ENCODE peak calls at places on chromosomes 13 and 19, in five cellular contexts. One of them, this sample, is unnamed.

GRCh38 chr13:99605417-99606321 is 104.4 kb downstream of the TM9SF2 start:
- DNase-seq in mucosa of descending colon: peak; percentile 71
- DNase-seq in IMR-90: no peak
- DNase-seq in cardiac fibroblast: no peak
- DNase-seq in tibial nerve: no peak
- DNase-seq in this sample: peak; percentile 49

GRCh38 chr13:81395368-81395767 is 1054.4 kb upstream of the SPRY2 start:
- DNase-seq in IMR-90: no peak
- DNase-seq in mucosa of descending colon: peak; percentile 76
- DNase-seq in cardiac fibroblast: no peak
- DNase-seq in tibial nerve: no peak
- DNase-seq in this sample: no peak

GRCh38 chr13:99322297-99323103 is 15.3 kb upstream of the GPR183 start:
- DNase-seq in tibial nerve: no peak
- DNase-seq in mucosa of descending colon: no peak
- DNase-seq in IMR-90: peak; percentile 89
- DNase-seq in cardiac fibroblast: peak; percentile 81
- DNase-seq in this sample: peak; percentile 81

GRCh38 chr13:77545626-77546412 is 10.3 kb downstream of the SCEL start:
- DNase-seq in tibial nerve: no peak
- DNase-seq in cardiac fibroblast: no peak
- DNase-seq in IMR-90: no peak
- DNase-seq in mucosa of descending colon: no peak
- DNase-seq in this sample: no peak

GRCh38 chr13:27556109-27556508 is 64.2 kb downstream of the LNX2 start:
- DNase-seq in IMR-90: peak; percentile 78
- DNase-seq in tibial nerve: no peak
- DNase-seq in mucosa of descending colon: no peak
- DNase-seq in cardiac fibroblast: peak; percentile 88
- DNase-seq in this sample: no peak

GRCh38 chr13:88395804-88396203 is 724.6 kb downstream of the SLITRK5 start:
- DNase-seq in mucosa of descending colon: no peak
- DNase-seq in cardiac fibroblast: no peak
- DNase-seq in tibial nerve: no peak
- DNase-seq in IMR-90: no peak
- DNase-seq in this sample: no peak

GRCh38 chr19:14400913-14401312 is 18.2 kb downstream of the DDX39A start:
- DNase-seq in mucosa of descending colon: no peak
- DNase-seq in cardiac fibroblast: peak; percentile 38
- DNase-seq in tibial nerve: no peak
- DNase-seq in IMR-90: no peak
- DNase-seq in this sample: no peak

GRCh38 chr13:23806874-23807522 is 82.2 kb downstream of the MIPEP start:
- DNase-seq in IMR-90: peak; percentile 17
- DNase-seq in mucosa of descending colon: no peak
- DNase-seq in cardiac fibroblast: no peak
- DNase-seq in tibial nerve: no peak
- DNase-seq in this sample: no peak

GRCh38 chr13:20430296-20430695 is 95.4 kb downstream of the CRYL1 start:
- DNase-seq in IMR-90: no peak
- DNase-seq in tibial nerve: no peak
- DNase-seq in mucosa of descending colon: no peak
- DNase-seq in cardiac fibroblast: no peak
- DNase-seq in this sample: no peak

GRCh38 chr19:32018014-32018413 is 327.4 kb upstream of the ZNF507 start:
- DNase-seq in mucosa of descending colon: no peak
- DNase-seq in cardiac fibroblast: no peak
- DNase-seq in tibial nerve: peak; percentile 30
- DNase-seq in IMR-90: no peak
- DNase-seq in this sample: peak; percentile 21

GRCh38 chr19:45125975-45126493 is 33.1 kb downstream of the PPP1R37 start:
- DNase-seq in mucosa of descending colon: peak; percentile 91
- DNase-seq in IMR-90: peak; percentile 49
- DNase-seq in cardiac fibroblast: peak; percentile 59
- DNase-seq in tibial nerve: no peak
- DNase-seq in this sample: peak; percentile 50
- TF ChIP-seq CTCF in mucosa of descending colon: peak; percentile 56
- TF ChIP-seq CTCF in IMR-90: peak; percentile 66
- TF ChIP-seq CTCF in cardiac fibroblast: peak; percentile 75
- TF ChIP-seq CTCF in tibial nerve: peak; percentile 52
- TF ChIP-seq CTCF in this sample: peak; percentile 94

GRCh38 chr19:54609356-54609791 is 15.9 kb downstream of the LILRA1 start:
- DNase-seq in IMR-90: no peak
- DNase-seq in tibial nerve: no peak
- DNase-seq in cardiac fibroblast: no peak
- DNase-seq in mucosa of descending colon: no peak
- DNase-seq in this sample: no peak
- H3K4me3 ChIP-seq in IMR-90: no peak overlapping the region
- H3K4me3 ChIP-seq in tibial nerve: no peak overlapping the region
- H3K4me3 ChIP-seq in cardiac fibroblast: no peak overlapping the region
- H3K4me3 ChIP-seq in mucosa of descending colon: no peak overlapping the region
- H3K4me3 ChIP-seq in this sample: no peak overlapping the region

GRCh38 chr13:45362939-45363338 is 22.0 kb upstream of the TPT1 start:
- DNase-seq in cardiac fibroblast: no peak
- DNase-seq in mucosa of descending colon: no peak
- DNase-seq in IMR-90: no peak
- DNase-seq in tibial nerve: no peak
- DNase-seq in this sample: no peak
- TF ChIP-seq CTCF in cardiac fibroblast: no peak
- TF ChIP-seq CTCF in mucosa of descending colon: no peak
- TF ChIP-seq CTCF in IMR-90: no peak
- TF ChIP-seq CTCF in tibial nerve: no peak
- TF ChIP-seq CTCF in this sample: peak; percentile 14

DNA sequence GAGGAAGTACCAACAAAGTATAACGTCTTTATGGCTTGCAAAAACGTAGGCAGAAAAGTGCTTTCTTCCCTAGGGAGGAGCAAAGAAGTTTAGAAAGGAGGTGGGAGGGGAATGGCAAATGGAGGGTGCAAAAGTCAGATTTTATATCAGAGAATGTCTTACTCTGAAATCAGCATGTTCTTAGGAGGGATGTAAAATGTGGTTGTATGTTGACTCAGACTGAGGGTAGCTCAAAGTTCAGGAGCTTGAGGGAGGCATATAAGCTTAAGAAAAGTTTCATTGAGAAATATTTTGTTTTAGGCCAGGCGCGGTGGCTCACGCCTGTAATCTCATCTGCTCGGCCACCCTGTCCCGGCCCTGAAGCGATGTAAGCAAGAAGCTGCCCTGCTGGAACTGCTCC is 1.7 kb downstream of the ZNF90 start:
- DNase-seq in tibial nerve: no peak
- DNase-seq in cardiac fibroblast: peak; percentile 27
- DNase-seq in IMR-90: no peak
- DNase-seq in mucosa of descending colon: no peak
- DNase-seq in this sample: no peak
- H3K4me3 ChIP-seq in tibial nerve: no peak overlapping the region
- H3K4me3 ChIP-seq in cardiac fibroblast: no peak overlapping the region
- H3K4me3 ChIP-seq in IMR-90: no peak overlapping the region
- H3K4me3 ChIP-seq in mucosa of descending colon: no peak overlapping the region
- H3K4me3 ChIP-seq in this sample: no peak overlapping the region

DNA sequence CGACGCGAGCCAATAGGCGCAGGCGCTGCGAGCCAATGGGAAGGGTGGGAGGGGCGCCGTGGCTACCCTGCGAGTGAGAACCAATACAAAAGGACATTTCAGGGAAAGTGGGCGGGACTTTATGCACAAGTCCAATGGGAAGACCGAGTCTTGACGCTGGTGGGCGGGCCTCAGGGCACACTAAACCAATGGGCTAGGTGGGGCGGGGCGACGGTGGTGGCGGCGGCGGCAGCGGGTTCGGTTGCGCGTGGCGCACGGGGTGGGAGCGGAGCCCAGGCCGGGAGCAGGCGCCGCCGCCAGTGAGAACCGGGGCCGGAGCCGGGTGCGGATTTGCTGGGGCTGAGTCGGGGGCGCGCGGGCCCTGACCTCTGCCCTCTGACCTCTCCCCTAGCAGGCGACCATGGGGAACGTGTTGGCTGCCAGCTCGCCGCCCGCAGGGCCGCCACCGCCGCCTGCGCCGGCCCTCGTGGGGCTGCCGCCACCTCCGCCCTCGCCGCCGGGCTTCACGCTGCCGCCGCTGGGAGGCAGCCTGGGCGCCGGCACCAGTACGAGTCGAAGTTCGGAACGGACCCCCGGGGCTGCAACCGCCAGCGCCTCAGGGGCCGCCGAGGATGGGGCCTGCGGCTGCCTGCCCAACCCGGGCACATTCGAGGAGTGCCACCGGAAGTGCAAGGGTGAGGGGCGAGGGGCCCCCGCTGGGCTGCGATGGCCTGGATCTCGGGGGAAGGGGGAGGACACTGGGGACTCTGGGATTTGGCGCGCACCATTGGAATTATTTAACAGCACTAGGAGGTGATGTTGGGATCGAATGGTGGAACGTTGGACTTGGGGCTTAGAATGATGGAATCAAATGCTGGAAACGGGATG is at the start of gene TOMM40:
- DNase-seq in tibial nerve: peak; percentile 100
- DNase-seq in IMR-90: peak; percentile 100
- DNase-seq in cardiac fibroblast: peak; percentile 100
- DNase-seq in mucosa of descending colon: peak; percentile 100
- DNase-seq in this sample: peak; percentile 98
- TF ChIP-seq CTCF in tibial nerve: no peak
- TF ChIP-seq CTCF in IMR-90: peak; percentile 7
- TF ChIP-seq CTCF in cardiac fibroblast: no peak
- TF ChIP-seq CTCF in mucosa of descending colon: no peak
- TF ChIP-seq CTCF in this sample: no peak

DNA sequence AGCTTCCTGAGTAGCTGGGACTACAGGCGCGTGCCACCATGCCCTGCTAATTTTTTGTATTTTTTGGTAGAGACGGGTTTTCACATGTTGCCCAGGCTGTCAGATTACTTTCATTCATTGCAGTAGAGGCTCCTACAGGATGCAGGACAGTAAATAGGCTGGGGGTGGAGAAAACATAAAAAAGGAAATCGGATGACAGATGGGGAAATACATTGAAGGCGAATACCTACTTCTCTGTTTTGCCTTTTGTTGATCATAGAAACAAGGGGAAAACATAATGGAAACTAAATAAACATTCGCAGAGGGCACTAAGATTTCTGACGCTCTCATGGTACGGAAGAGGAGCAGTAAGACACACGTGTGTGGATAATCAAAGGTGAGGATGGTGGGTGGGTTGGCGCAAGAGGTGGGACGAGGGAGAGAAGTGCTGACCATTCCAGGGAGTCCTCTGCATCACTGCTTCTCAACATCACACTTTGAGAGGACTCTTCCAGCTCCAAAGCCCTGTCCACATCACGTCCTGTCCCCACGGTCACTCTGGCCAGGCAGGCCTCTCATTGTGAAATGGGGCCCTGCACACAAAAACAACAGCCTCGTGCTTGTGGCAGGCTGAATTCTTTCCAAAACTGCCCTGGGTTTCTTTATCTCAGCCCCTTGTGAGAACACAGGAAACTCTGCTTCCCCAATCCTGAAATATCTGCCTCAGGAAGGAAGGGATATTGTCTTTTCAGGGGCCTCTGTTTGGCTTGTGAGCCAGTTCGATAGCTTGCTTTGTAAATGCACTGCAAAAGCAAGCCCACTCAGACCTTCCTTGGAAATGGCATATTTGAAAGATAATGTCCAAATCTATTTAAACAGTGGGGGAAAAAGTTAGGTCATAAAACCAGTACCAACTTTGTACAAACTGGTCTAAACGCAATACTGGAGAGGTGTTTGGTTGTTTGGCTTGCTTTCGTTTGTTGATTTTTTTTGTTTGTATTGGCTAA is 188.5 kb downstream of the FOXO1 start:
- DNase-seq in mucosa of descending colon: no peak
- DNase-seq in cardiac fibroblast: peak; percentile 42
- DNase-seq in IMR-90: no peak
- DNase-seq in tibial nerve: peak; percentile 44
- DNase-seq in this sample: no peak
- H3K4me3 ChIP-seq in mucosa of descending colon: no peak overlapping the region
- H3K4me3 ChIP-seq in cardiac fibroblast: no peak overlapping the region
- H3K4me3 ChIP-seq in IMR-90: no peak overlapping the region
- H3K4me3 ChIP-seq in tibial nerve: no peak overlapping the region
- H3K4me3 ChIP-seq in this sample: no peak overlapping the region

GRCh38 chr13:28819046-28819747 is 942 bp upstream of the MTUS2 start:
- DNase-seq in IMR-90: peak; percentile 12
- DNase-seq in mucosa of descending colon: no peak
- DNase-seq in cardiac fibroblast: peak; percentile 39
- DNase-seq in tibial nerve: no peak
- DNase-seq in this sample: peak; percentile 4
- TF ChIP-seq CTCF in IMR-90: no peak
- TF ChIP-seq CTCF in mucosa of descending colon: no peak
- TF ChIP-seq CTCF in cardiac fibroblast: no peak
- TF ChIP-seq CTCF in tibial nerve: no peak
- TF ChIP-seq CTCF in this sample: no peak

DNA sequence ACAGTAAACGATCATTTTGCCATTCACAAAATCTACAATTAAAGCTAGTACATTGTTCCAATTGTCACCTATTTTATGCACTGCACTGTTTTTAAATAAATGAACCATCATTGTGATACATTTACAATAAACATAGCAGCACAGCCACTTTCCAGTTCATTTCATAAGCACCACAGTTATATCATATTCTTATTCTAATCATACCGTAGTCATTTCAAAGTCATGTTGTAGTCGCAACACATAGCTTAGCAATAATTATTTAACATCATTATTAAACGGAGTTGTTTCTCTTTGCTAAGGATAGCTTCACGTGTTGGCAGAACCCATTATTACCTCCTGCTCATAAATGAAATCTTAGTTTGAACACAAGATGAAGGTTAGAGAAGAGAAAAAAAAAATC is 2.2 kb upstream of the PCDH9 start:
- DNase-seq in cardiac fibroblast: no peak
- DNase-seq in mucosa of descending colon: no peak
- DNase-seq in tibial nerve: no peak
- DNase-seq in IMR-90: no peak
- DNase-seq in this sample: no peak
- H3K4me3 ChIP-seq in cardiac fibroblast: peak overlapping the region; percentile 15
- H3K4me3 ChIP-seq in mucosa of descending colon: no peak overlapping the region
- H3K4me3 ChIP-seq in tibial nerve: no peak overlapping the region
- H3K4me3 ChIP-seq in IMR-90: no peak overlapping the region
- H3K4me3 ChIP-seq in this sample: no peak overlapping the region

This sample was measured in bronchial epithelial cell.